ENCODE peak calls at places on chromosomes 16 and 17, in seven cellular contexts. J is stimulated activated CD8-positive, alpha-beta memory T cell treated with anti-CD3 and anti-CD28 coated beads, Interleukin-7, amount 100 ng/mL, for 1 hour; S is cardiac muscle cell; E is stimulated activated CD4-positive, alpha-beta T cell treated with anti-CD3 and anti-CD28 coated beads, Interleukin-4, amount 100 ng/mL, for 1 hour; Z is EH; Y is WTC11; V is GM06990. G is an unnamed sample.

GRCh38 chr16:67734731-67735201 is 15.7 kb upstream of the GFOD2 start:
- DNase-seq in J (no peak), S (no peak), E (no peak), Z (no peak), Y (no peak), V (no peak), G (no peak)

GRCh38 chr17:67993998-67994361 is 2.3 kb downstream of the C17orf58 start:
- DNase-seq in J (no peak), S (no peak), E (no peak), Z (no peak), Y (no peak), V (no peak), G (no peak)

GRCh38 chr16:73082608-73083007 is 34.7 kb upstream of the ZFHX3 start:
- DNase-seq in J (no peak), S (no peak), E (no peak), Z (peak; percentile 98), Y (no peak), V (no peak), G (no peak)

GRCh38 chr17:74546586-74546985 is 671 bp upstream of the CD300C start:
- DNase-seq in J (no peak), S (no peak), E (no peak), Z (no peak), Y (no peak), V (no peak), G (no peak)

GRCh38 chr17:43810823-43811222 is 22.1 kb downstream of the MPP3 start:
- DNase-seq in J (no peak), S (no peak), E (no peak), Z (no peak), Y (no peak), V (no peak), G (no peak)

GRCh38 chr17:42311240-42312034 is 23.1 kb downstream of the STAT5A start:
- DNase-seq in J (no peak), S (peak; percentile 57), E (no peak), Z (peak; percentile 91), Y (peak; percentile 45), V (no peak), G (no peak)

GRCh38 chr17:82127704-82128103 is 29.7 kb upstream of the FASN start:
- DNase-seq in J (no peak), S (no peak), E (no peak), Z (no peak), Y (no peak), V (no peak), G (no peak)

GRCh38 chr17:9811086-9811485 is 10.8 kb downstream of the GSG1L2 start:
- DNase-seq in J (no peak), S (no peak), E (no peak), Z (no peak), Y (no peak), V (no peak), G (no peak)

GRCh38 chr17:65103896-65104295 is 33.3 kb upstream of the RGS9 start:
- DNase-seq in J (no peak), S (no peak), E (no peak), Z (peak; percentile 51), Y (no peak), V (no peak), G (no peak)

GRCh38 chr17:82542439-82542838 is 22.9 kb downstream of the FOXK2 start:
- DNase-seq in J (no peak), S (no peak), E (no peak), Z (no peak), Y (no peak), V (no peak), G (no peak)

GRCh38 chr16:64153718-64154117 is 968.1 kb downstream of the CDH11 start:
- DNase-seq in J (no peak), S (no peak), E (no peak), Z (peak; percentile 57), Y (no peak), V (no peak), G (no peak)

GRCh38 chr17:38869647-38870258 is at the start of gene LASP1:
- DNase-seq in J (peak; percentile 75), S (peak; percentile 92), E (peak; percentile 84), Z (peak; percentile 92), Y (peak; percentile 80), V (peak; percentile 95), G (no peak)

GRCh38 chr17:57580055-57580739 is 164.9 kb downstream of the CCDC182 start:
- DNase-seq in J (no peak), S (no peak), E (no peak), Z (no peak), Y (no peak), V (no peak), G (no peak)

GRCh38 chr16:56212144-56212543 is 20.9 kb downstream of the GNAO1 start:
- DNase-seq in J (no peak), S (no peak), E (no peak), Z (peak; percentile 92), Y (no peak), V (no peak), G (no peak)

GRCh38 chr17:80782536-80783427 is 208.9 kb upstream of the CHMP6 start:
- DNase-seq in J (no peak), S (peak; percentile 68), E (no peak), Z (peak; percentile 60), Y (no peak), V (no peak), G (no peak)

GRCh38 chr17:82372063-82372590 is 562 bp downstream of the UTS2R start:
- DNase-seq in J (no peak), S (no peak), E (no peak), Z (no peak), Y (no peak), V (no peak), G (no peak)

GRCh38 chr17:28041844-28042656 is 427 bp upstream of the NLK start:
- DNase-seq in J (no peak), S (no peak), E (no peak), Z (peak; percentile 34), Y (no peak), V (no peak), G (no peak)

GRCh38 chr17:63263053-63263452 is 183.1 kb downstream of the CYB561 start:
- DNase-seq in J (no peak), S (no peak), E (no peak), Z (no peak), Y (no peak), V (no peak), G (no peak)

GRCh38 chr17:4504188-4504587 is 5.5 kb downstream of the SPNS2 start:
- DNase-seq in J (no peak), S (no peak), E (no peak), Z (no peak), Y (no peak), V (no peak), G (no peak)

GRCh38 chr17:48348352-48348751 is 81.7 kb downstream of the SKAP1 start:
- DNase-seq in J (no peak), S (no peak), E (no peak), Z (no peak), Y (no peak), V (no peak), G (no peak)

GRCh38 chr17:31722251-31723056 is 136.6 kb downstream of the COPRS start:
- DNase-seq in J (no peak), S (no peak), E (no peak), Z (peak; percentile 89), Y (no peak), V (no peak), G (no peak)

GRCh38 chr16:81198635-81199034 is 39.9 kb upstream of the BCO1 start:
- DNase-seq in J (no peak), S (peak; percentile 22), E (no peak), Z (peak; percentile 30), Y (no peak), V (no peak), G (no peak)

GRCh38 chr17:19720631-19721426 is 4.4 kb upstream of the SLC47A2 start:
- DNase-seq in J (no peak), S (peak; percentile 51), E (no peak), Z (no peak), Y (no peak), V (no peak), G (no peak)

GRCh38 chr17:78889525-78889924 is 13.5 kb downstream of the CEP295NL start:
- DNase-seq in J (no peak), S (no peak), E (no peak), Z (no peak), Y (no peak), V (peak; percentile 43), G (peak; percentile 57)

GRCh38 chr16:89155184-89155679 is 16.3 kb upstream of the CDH15 start:
- DNase-seq in J (no peak), S (peak; percentile 60), E (no peak), Z (peak; percentile 89), Y (no peak), V (no peak), G (no peak)

GRCh38 chr17:8674344-8675305 is 44.1 kb upstream of the MYH10 start:
- DNase-seq in J (no peak), S (no peak), E (no peak), Z (peak; percentile 50), Y (peak; percentile 36), V (no peak), G (no peak)

GRCh38 chr17:4648741-4649140 is 7.3 kb upstream of the ALOX15 start:
- DNase-seq in J (no peak), S (no peak), E (no peak), Z (no peak), Y (no peak), V (no peak), G (no peak)

GRCh38 chr17:8888704-8889302 is 21.3 kb upstream of the PIK3R6 start:
- DNase-seq in J (no peak), S (no peak), E (no peak), Z (no peak), Y (no peak), V (no peak), G (no peak)

GRCh38 chr16:28846080-28846932 is at the start of gene TUFM:
- DNase-seq in J (peak; percentile 96), S (peak; percentile 99), E (peak; percentile 98), Z (peak; percentile 99), Y (peak; percentile 99), V (peak; percentile 97), G (peak; percentile 95)

GRCh38 chr16:76665571-76666275 is 388.5 kb downstream of the CNTNAP4 start:
- DNase-seq in J (no peak), S (no peak), E (no peak), Z (no peak), Y (no peak), V (no peak), G (no peak)

GRCh38 chr16:51641191-51641765 is 490.2 kb upstream of the SALL1 start:
- DNase-seq in J (no peak), S (no peak), E (no peak), Z (peak; percentile 58), Y (no peak), V (no peak), G (no peak)

GRCh38 chr17:68711858-68712257 is 110.7 kb upstream of the FAM20A start:
- DNase-seq in J (no peak), S (no peak), E (no peak), Z (peak; percentile 79), Y (no peak), V (no peak), G (no peak)

GRCh38 chr16:12674524-12674923 is 129.2 kb downstream of the CPPED1 start:
- DNase-seq in J (no peak), S (no peak), E (no peak), Z (no peak), Y (no peak), V (no peak), G (no peak)

GRCh38 chr17:5373112-5373511 is 46.4 kb downstream of the NUP88 start:
- DNase-seq in J (no peak), S (no peak), E (no peak), Z (no peak), Y (no peak), V (peak; percentile 46), G (peak; percentile 46)

GRCh38 chr17:21816592-21817567 is 124.6 kb downstream of the KCNJ18 start:
- DNase-seq in J (no peak), S (no peak), E (no peak), Z (no peak), Y (no peak), V (no peak), G (no peak)

G was measured in GM12864.